ENCODE peak calls at places on chromosomes 11 and 22, in eight cellular contexts. N is gastrocnemius medialis, E is AG04450, G is fibroblast of villous mesenchyme, L is astrocyte of the cerebellum, Y is cardiac fibroblast, A is tibial nerve, X is choroid plexus epithelial cell. M is an unnamed sample.

GRCh38 chr22:20525048-20525447 is 17.6 kb downstream of the MED15 start:
- DNase-seq in N (no peak), E (no peak), G (no peak), L (no peak), Y (no peak), A (no peak), X (no peak), M (no peak)

GRCh38 chr11:115368616-115369015 is 135.6 kb downstream of the CADM1 start:
- DNase-seq in N (no peak), E (no peak), G (no peak), L (no peak), Y (no peak), A (no peak), X (no peak), M (no peak)

GRCh38 chr11:13668957-13669521 is 571 bp downstream of the FAR1 start:
- DNase-seq in N (no peak), E (no peak), G (peak; percentile 52), L (no peak), Y (peak; percentile 40), A (no peak), X (peak; percentile 43), M (no peak)

GRCh38 chr11:69674267-69674885 is 777 bp downstream of the LTO1 start:
- DNase-seq in N (no peak), E (peak; percentile 59), G (peak; percentile 87), L (peak; percentile 24), Y (peak; percentile 92), A (no peak), X (peak; percentile 87), M (no peak)

GRCh38 chr11:105823495-105824033 is 198.5 kb downstream of the MSANTD4 start:
- DNase-seq in N (no peak), E (no peak), G (no peak), L (no peak), Y (no peak), A (no peak), X (no peak), M (no peak)

GRCh38 chr11:85844439-85845051 is 10.6 kb upstream of the CCDC83 start:
- DNase-seq in N (no peak), E (no peak), G (no peak), L (no peak), Y (peak; percentile 65), A (no peak), X (peak; percentile 21), M (no peak)

GRCh38 chr22:22248878-22249277 is 4.3 kb downstream of the VPREB1 start:
- DNase-seq in N (no peak), E (no peak), G (no peak), L (no peak), Y (no peak), A (no peak), X (no peak), M (no peak)

GRCh38 chr11:73478737-73479347 is 102.6 kb downstream of the RELT start:
- DNase-seq in N (no peak), E (no peak), G (peak; percentile 47), L (no peak), Y (peak; percentile 61), A (no peak), X (peak; percentile 57), M (no peak)

GRCh38 chr22:24954114-24954463 is 1.6 kb downstream of the KIAA1671 start:
- DNase-seq in N (no peak), E (no peak), G (peak; percentile 71), L (no peak), Y (no peak), A (no peak), X (no peak), M (no peak)

GRCh38 chr22:25777870-25778269 is 35.9 kb downstream of the MYO18B start:
- DNase-seq in N (no peak), E (no peak), G (peak; percentile 38), L (peak; percentile 29), Y (peak; percentile 76), A (no peak), X (peak; percentile 76), M (peak; percentile 11)

GRCh38 chr11:73320786-73321325 is 12.8 kb downstream of the ARHGEF17 start:
- DNase-seq in N (no peak), E (no peak), G (no peak), L (no peak), Y (peak; percentile 66), A (no peak), X (peak; percentile 61), M (no peak)

GRCh38 chr11:47861762-47862161 is 13.6 kb upstream of the NUP160 start:
- DNase-seq in N (no peak), E (no peak), G (peak; percentile 67), L (no peak), Y (peak; percentile 84), A (no peak), X (peak; percentile 65), M (no peak)

GRCh38 chr11:59833602-59834001 is 11.7 kb downstream of the CBLIF start:
- DNase-seq in N (no peak), E (no peak), G (no peak), L (no peak), Y (no peak), A (no peak), X (no peak), M (no peak)

GRCh38 chr11:76151561-76152085 is 54.7 kb downstream of the WNT11 start:
- DNase-seq in N (no peak), E (no peak), G (no peak), L (no peak), Y (no peak), A (no peak), X (no peak), M (no peak)

GRCh38 chr22:20087319-20088262 is 7.5 kb downstream of the DGCR8 start:
- DNase-seq in N (no peak), E (no peak), G (no peak), L (no peak), Y (no peak), A (no peak), X (no peak), M (no peak)

GRCh38 chr11:120236169-120237107 is 3.5 kb upstream of the POU2F3 start:
- DNase-seq in N (no peak), E (no peak), G (no peak), L (no peak), Y (peak; percentile 20), A (no peak), X (no peak), M (no peak)

GRCh38 chr22:36966851-36967535 is 52.3 kb downstream of the TST start:
- DNase-seq in N (no peak), E (no peak), G (peak; percentile 63), L (no peak), Y (peak; percentile 44), A (no peak), X (no peak), M (no peak)

GRCh38 chr11:36389006-36389405 is 92.9 kb downstream of the PRR5L start:
- DNase-seq in N (no peak), E (no peak), G (no peak), L (no peak), Y (no peak), A (no peak), X (no peak), M (no peak)

GRCh38 chr11:130514316-130514715 is 65.9 kb downstream of the ADAMTS15 start:
- DNase-seq in N (no peak), E (no peak), G (peak; percentile 37), L (peak; percentile 73), Y (peak; percentile 34), A (no peak), X (peak; percentile 76), M (peak; percentile 27)

DNA sequence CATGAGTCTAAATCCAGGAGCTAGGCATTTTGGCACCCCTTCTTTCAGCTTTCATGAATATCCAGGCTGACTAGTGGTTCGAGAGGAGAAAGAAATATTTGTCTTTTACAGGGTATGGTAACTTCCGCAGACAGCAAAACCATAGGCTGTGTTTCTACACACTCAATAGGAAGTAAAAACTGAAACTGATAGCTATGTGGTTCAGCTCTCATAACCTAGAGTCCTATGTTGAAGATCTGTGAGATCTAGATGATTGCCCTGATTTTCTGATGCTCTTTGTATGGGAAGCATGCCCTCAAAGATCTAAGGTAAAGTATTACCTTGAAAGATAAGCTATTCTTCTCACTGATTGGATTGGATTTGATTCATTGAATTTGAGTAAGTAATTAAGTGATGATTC is 118.3 kb downstream of the CD44 start:
- DNase-seq in N (no peak), E (no peak), G (no peak), L (no peak), Y (no peak), A (no peak), X (no peak), M (no peak)
- H3K4me3 ChIP-seq in N (no peak overlapping the region), E (no peak overlapping the region), G (no peak overlapping the region), L (no peak overlapping the region), Y (no peak overlapping the region), A (no peak overlapping the region), X (no peak overlapping the region), M (no peak overlapping the region)

DNA sequence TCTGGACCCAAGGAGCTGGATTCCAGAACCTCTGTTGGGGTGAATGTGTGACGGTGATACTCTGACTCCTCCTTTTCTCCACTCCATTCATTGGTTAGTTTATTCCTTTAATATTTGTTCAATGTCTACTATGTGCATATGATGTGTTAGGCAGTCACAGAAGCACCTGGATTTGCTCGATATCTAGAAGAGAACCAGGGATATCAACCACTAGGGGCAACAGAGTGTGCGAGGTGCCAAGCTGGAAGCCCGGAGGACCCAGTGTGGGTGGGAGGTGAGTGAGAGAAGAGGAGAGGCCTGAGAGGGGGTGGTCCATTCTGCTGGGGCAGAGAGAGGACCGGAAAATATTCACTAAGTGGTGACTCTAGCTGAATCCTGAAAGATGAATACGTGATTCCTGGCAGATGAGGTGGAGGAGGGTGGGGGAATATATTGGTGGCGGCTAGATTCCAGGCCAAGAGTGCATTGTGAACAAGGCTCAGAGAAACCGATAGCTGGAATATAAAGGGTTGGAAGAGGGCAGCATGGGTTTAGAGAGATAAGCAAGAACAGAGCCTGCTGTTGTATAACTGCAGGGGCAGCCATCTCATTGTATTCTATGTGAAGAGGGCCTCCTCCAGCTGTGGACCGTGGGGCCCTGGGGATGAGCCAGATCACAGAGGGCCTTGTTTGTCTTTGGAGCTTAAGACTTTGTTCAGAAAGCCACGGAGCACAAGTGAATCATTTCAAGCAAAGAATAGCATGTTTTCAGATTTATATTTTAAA is 6.9 kb upstream of the TIMP3 start:
- DNase-seq in N (no peak), E (no peak), G (no peak), L (no peak), Y (no peak), A (no peak), X (peak; percentile 43), M (no peak)
- TF ChIP-seq CTCF in N (no peak), E (peak; percentile 30), G (no peak), L (no peak), Y (no peak), A (no peak), X (peak; percentile 34), M (no peak)

GRCh38 chr11:1390603-1391164 is 950 bp downstream of the BRSK2 start:
- DNase-seq in N (no peak), E (no peak), G (peak; percentile 9), L (no peak), Y (no peak), A (no peak), X (no peak), M (no peak)
- H3K4me3 ChIP-seq in N (no peak overlapping the region), E (no peak overlapping the region), G (no peak overlapping the region), L (no peak overlapping the region), Y (no peak overlapping the region), A (peak overlapping the region; percentile 15), X (no peak overlapping the region), M (no peak overlapping the region)

DNA sequence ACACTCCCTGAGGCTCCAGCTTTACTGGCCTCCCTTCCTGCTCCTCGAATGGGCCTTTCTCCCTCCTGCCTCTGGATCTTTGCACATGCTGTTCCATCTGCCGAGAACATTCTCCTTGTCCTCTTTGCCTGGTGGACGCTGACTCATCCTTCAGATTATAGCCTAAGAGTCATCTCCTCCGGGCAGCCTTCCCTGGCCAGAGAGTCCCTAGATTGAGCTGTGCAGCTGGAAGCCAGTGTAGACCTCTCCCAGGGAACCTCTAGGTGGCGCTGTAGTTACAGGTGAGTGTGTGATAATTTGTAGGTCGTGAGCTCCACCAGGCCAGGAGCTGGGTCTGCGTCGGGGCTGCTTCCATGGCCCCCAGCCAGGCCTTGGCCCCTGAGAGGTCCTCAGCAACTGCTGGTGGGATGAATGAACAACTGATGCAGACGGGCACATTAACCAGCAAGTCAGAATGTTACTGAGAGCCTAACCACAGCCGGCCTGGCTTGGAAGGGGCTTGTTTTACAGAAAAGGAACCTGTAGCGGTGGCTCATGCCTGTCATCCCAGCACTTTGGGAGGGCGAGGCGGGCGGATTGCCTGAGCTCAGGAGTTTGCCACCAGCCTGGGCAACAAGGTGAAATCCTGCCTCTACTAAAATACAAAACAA is 8.7 kb downstream of the PNPLA5 start:
- DNase-seq in N (no peak), E (no peak), G (peak; percentile 68), L (peak; percentile 40), Y (peak; percentile 85), A (no peak), X (peak; percentile 82), M (no peak)
- TF ChIP-seq CTCF in N (peak; percentile 42), E (peak; percentile 52), G (peak; percentile 68), L (peak; percentile 66), Y (peak; percentile 62), A (peak; percentile 18), X (peak; percentile 82), M (peak; percentile 55)

M was measured in AG09309.